ENCODE peak calls at places on chromosomes 11 and 22, in nine cellular contexts. One of them, this sample, is unnamed. For H3K27me3, the result is how much of the 10 kb centered on the place peaks cover.

GRCh38 chr11:123566852-123567251 is 87.6 kb downstream of the SCN3B start:
- DNase-seq in suprapubic skin: no peak
- DNase-seq in heart left ventricle: no peak
- DNase-seq in upper lobe of left lung: no peak
- DNase-seq in transverse colon: no peak
- DNase-seq in tibial artery: no peak
- DNase-seq in CD4-positive, alpha-beta T cell: no peak
- DNase-seq in uterus: no peak
- DNase-seq in fibroblast of lung: no peak
- DNase-seq in this sample: no peak

GRCh38 chr11:92227954-92228935 is 3.6 kb downstream of the FAT3 start:
- DNase-seq in uterus: no peak
- DNase-seq in tibial artery: no peak
- DNase-seq in heart left ventricle: no peak
- DNase-seq in transverse colon: no peak
- DNase-seq in suprapubic skin: no peak
- DNase-seq in fibroblast of lung: peak
- DNase-seq in CD4-positive, alpha-beta T cell: no peak
- DNase-seq in upper lobe of left lung: no peak
- DNase-seq in this sample: no peak

GRCh38 chr22:37609240-37610152 is 862 bp downstream of the GGA1 start:
- DNase-seq in heart left ventricle: no peak
- DNase-seq in uterus: no peak
- DNase-seq in fibroblast of lung: peak
- DNase-seq in CD4-positive, alpha-beta T cell: peak
- DNase-seq in tibial artery: peak
- DNase-seq in transverse colon: no peak
- DNase-seq in suprapubic skin: no peak
- DNase-seq in upper lobe of left lung: no peak
- DNase-seq in this sample: no peak

GRCh38 chr11:102287963-102288744 is 29.1 kb upstream of the BIRC3 start:
- DNase-seq in tibial artery: no peak
- DNase-seq in transverse colon: peak
- DNase-seq in CD4-positive, alpha-beta T cell: no peak
- DNase-seq in fibroblast of lung: peak
- DNase-seq in suprapubic skin: no peak
- DNase-seq in uterus: peak
- DNase-seq in heart left ventricle: no peak
- DNase-seq in upper lobe of left lung: peak
- DNase-seq in this sample: peak

GRCh38 chr11:101797335-101797734 is 117.5 kb upstream of the CEP126 start:
- DNase-seq in fibroblast of lung: peak
- DNase-seq in CD4-positive, alpha-beta T cell: no peak
- DNase-seq in uterus: no peak
- DNase-seq in transverse colon: no peak
- DNase-seq in tibial artery: no peak
- DNase-seq in upper lobe of left lung: no peak
- DNase-seq in heart left ventricle: no peak
- DNase-seq in suprapubic skin: no peak
- DNase-seq in this sample: no peak

GRCh38 chr11:85955531-85955930 is 100.3 kb downstream of the CCDC83 start:
- DNase-seq in heart left ventricle: no peak
- DNase-seq in tibial artery: no peak
- DNase-seq in upper lobe of left lung: no peak
- DNase-seq in fibroblast of lung: peak
- DNase-seq in uterus: no peak
- DNase-seq in transverse colon: no peak
- DNase-seq in suprapubic skin: no peak
- DNase-seq in CD4-positive, alpha-beta T cell: no peak
- DNase-seq in this sample: no peak

GRCh38 chr11:8006349-8006977 is 19.3 kb downstream of the EIF3F start:
- DNase-seq in upper lobe of left lung: peak
- DNase-seq in uterus: peak
- DNase-seq in fibroblast of lung: peak
- DNase-seq in heart left ventricle: peak
- DNase-seq in tibial artery: no peak
- DNase-seq in CD4-positive, alpha-beta T cell: peak
- DNase-seq in suprapubic skin: no peak
- DNase-seq in transverse colon: peak
- DNase-seq in this sample: peak

GRCh38 chr11:128388182-128388815 is 199.1 kb downstream of the ETS1 start:
- DNase-seq in heart left ventricle: no peak
- DNase-seq in tibial artery: no peak
- DNase-seq in CD4-positive, alpha-beta T cell: no peak
- DNase-seq in transverse colon: peak
- DNase-seq in fibroblast of lung: no peak
- DNase-seq in suprapubic skin: no peak
- DNase-seq in upper lobe of left lung: no peak
- DNase-seq in uterus: no peak
- DNase-seq in this sample: no peak

GRCh38 chr22:36237462-36238347 is 1.6 kb downstream of the APOL2 start:
- DNase-seq in CD4-positive, alpha-beta T cell: no peak
- DNase-seq in tibial artery: no peak
- DNase-seq in suprapubic skin: no peak
- DNase-seq in uterus: no peak
- DNase-seq in upper lobe of left lung: no peak
- DNase-seq in fibroblast of lung: no peak
- DNase-seq in heart left ventricle: no peak
- DNase-seq in transverse colon: peak
- DNase-seq in this sample: no peak

GRCh38 chr11:6682591-6682935 is 577 bp downstream of the MRPL17 start:
- DNase-seq in transverse colon: no peak
- DNase-seq in tibial artery: no peak
- DNase-seq in fibroblast of lung: no peak
- DNase-seq in CD4-positive, alpha-beta T cell: no peak
- DNase-seq in heart left ventricle: no peak
- DNase-seq in upper lobe of left lung: no peak
- DNase-seq in suprapubic skin: no peak
- DNase-seq in uterus: no peak
- DNase-seq in this sample: no peak

GRCh38 chr11:13691296-13691899 is 22.9 kb downstream of the FAR1 start:
- DNase-seq in suprapubic skin: no peak
- DNase-seq in upper lobe of left lung: no peak
- DNase-seq in transverse colon: no peak
- DNase-seq in tibial artery: no peak
- DNase-seq in CD4-positive, alpha-beta T cell: no peak
- DNase-seq in heart left ventricle: no peak
- DNase-seq in uterus: no peak
- DNase-seq in fibroblast of lung: no peak
- DNase-seq in this sample: no peak

GRCh38 chr11:17528906-17529813 is 15.1 kb downstream of the USH1C start:
- DNase-seq in uterus: no peak
- DNase-seq in tibial artery: no peak
- DNase-seq in CD4-positive, alpha-beta T cell: no peak
- DNase-seq in suprapubic skin: no peak
- DNase-seq in heart left ventricle: peak
- DNase-seq in upper lobe of left lung: no peak
- DNase-seq in transverse colon: no peak
- DNase-seq in fibroblast of lung: no peak
- DNase-seq in this sample: peak

GRCh38 chr11:36487619-36488018 is 22.5 kb downstream of the TRAF6 start:
- DNase-seq in uterus: no peak
- DNase-seq in heart left ventricle: no peak
- DNase-seq in fibroblast of lung: no peak
- DNase-seq in suprapubic skin: no peak
- DNase-seq in transverse colon: no peak
- DNase-seq in tibial artery: no peak
- DNase-seq in CD4-positive, alpha-beta T cell: no peak
- DNase-seq in upper lobe of left lung: no peak
- DNase-seq in this sample: no peak

GRCh38 chr22:38718414-38718813 is 12.7 kb downstream of the GTPBP1 start:
- DNase-seq in suprapubic skin: peak
- DNase-seq in uterus: peak
- DNase-seq in upper lobe of left lung: peak
- DNase-seq in fibroblast of lung: peak
- DNase-seq in transverse colon: peak
- DNase-seq in CD4-positive, alpha-beta T cell: no peak
- DNase-seq in heart left ventricle: peak
- DNase-seq in tibial artery: peak
- DNase-seq in this sample: no peak

GRCh38 chr11:11998091-11998781 is 10.2 kb downstream of the DKK3 start:
- DNase-seq in uterus: no peak
- DNase-seq in transverse colon: no peak
- DNase-seq in fibroblast of lung: peak
- DNase-seq in tibial artery: no peak
- DNase-seq in heart left ventricle: no peak
- DNase-seq in suprapubic skin: peak
- DNase-seq in CD4-positive, alpha-beta T cell: no peak
- DNase-seq in upper lobe of left lung: no peak
- DNase-seq in this sample: no peak

GRCh38 chr11:111635706-111636045 is 33.4 kb downstream of the SIK2 start:
- DNase-seq in CD4-positive, alpha-beta T cell: no peak
- DNase-seq in uterus: peak
- DNase-seq in fibroblast of lung: peak
- DNase-seq in tibial artery: no peak
- DNase-seq in upper lobe of left lung: no peak
- DNase-seq in transverse colon: peak
- DNase-seq in suprapubic skin: no peak
- DNase-seq in heart left ventricle: peak
- DNase-seq in this sample: no peak
- H3K27ac ChIP-seq in CD4-positive, alpha-beta T cell: no peak
- H3K27ac ChIP-seq in uterus: peak
- H3K27ac ChIP-seq in fibroblast of lung: peak
- H3K27ac ChIP-seq in tibial artery: peak
- H3K27ac ChIP-seq in upper lobe of left lung: peak
- H3K27ac ChIP-seq in transverse colon: peak
- H3K27ac ChIP-seq in suprapubic skin: peak
- H3K27ac ChIP-seq in heart left ventricle: no peak
- H3K27ac ChIP-seq in this sample: peak

GRCh38 chr11:3051435-3052108 is 5.7 kb downstream of the CARS1 start:
- DNase-seq in tibial artery: no peak
- DNase-seq in uterus: no peak
- DNase-seq in heart left ventricle: no peak
- DNase-seq in CD4-positive, alpha-beta T cell: no peak
- DNase-seq in fibroblast of lung: no peak
- DNase-seq in upper lobe of left lung: no peak
- DNase-seq in suprapubic skin: no peak
- DNase-seq in transverse colon: no peak
- DNase-seq in this sample: no peak
- TF ChIP-seq CTCF in tibial artery: no peak
- TF ChIP-seq CTCF in uterus: no peak
- TF ChIP-seq CTCF in heart left ventricle: no peak
- TF ChIP-seq CTCF in CD4-positive, alpha-beta T cell: no peak
- TF ChIP-seq CTCF in fibroblast of lung: peak
- TF ChIP-seq CTCF in upper lobe of left lung: no peak
- TF ChIP-seq CTCF in suprapubic skin: no peak
- TF ChIP-seq CTCF in transverse colon: no peak
- TF ChIP-seq CTCF in this sample: no peak

DNA sequence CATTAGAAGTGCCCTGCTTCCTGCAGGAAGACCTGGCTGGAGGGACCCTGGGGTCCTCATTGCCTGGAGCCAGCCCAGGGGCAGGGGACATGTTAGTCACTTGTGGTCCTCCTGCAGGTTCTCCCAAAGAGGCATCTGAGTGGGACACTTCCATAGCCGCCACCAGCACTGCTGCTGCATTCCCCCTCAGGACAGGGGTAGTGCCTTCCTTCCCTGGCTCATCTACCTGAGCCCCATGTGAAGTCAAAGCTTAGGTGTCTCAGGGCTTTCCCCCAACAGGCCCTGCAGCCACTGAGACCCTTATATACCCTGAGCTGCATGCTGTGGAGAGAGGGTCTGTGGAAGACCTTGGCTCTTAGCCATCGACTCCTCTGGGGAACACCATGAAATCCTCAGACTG is 45.0 kb upstream of the VPREB1 start:
- DNase-seq in fibroblast of lung: no peak
- DNase-seq in heart left ventricle: no peak
- DNase-seq in upper lobe of left lung: no peak
- DNase-seq in uterus: no peak
- DNase-seq in tibial artery: no peak
- DNase-seq in transverse colon: no peak
- DNase-seq in CD4-positive, alpha-beta T cell: no peak
- DNase-seq in suprapubic skin: no peak
- DNase-seq in this sample: no peak
- H3K27me3 ChIP-seq in fibroblast of lung: under half
- H3K27me3 ChIP-seq in heart left ventricle: under half
- H3K27me3 ChIP-seq in upper lobe of left lung: under half
- H3K27me3 ChIP-seq in uterus: under half
- H3K27me3 ChIP-seq in tibial artery: under half
- H3K27me3 ChIP-seq in transverse colon: under half
- H3K27me3 ChIP-seq in CD4-positive, alpha-beta T cell: under half
- H3K27me3 ChIP-seq in suprapubic skin: half or more
- H3K27me3 ChIP-seq in this sample: half or more

GRCh38 chr11:68892576-68892975 is 11.1 kb downstream of the MRPL21 start:
- DNase-seq in transverse colon: no peak
- DNase-seq in heart left ventricle: no peak
- DNase-seq in upper lobe of left lung: no peak
- DNase-seq in uterus: no peak
- DNase-seq in CD4-positive, alpha-beta T cell: no peak
- DNase-seq in suprapubic skin: no peak
- DNase-seq in tibial artery: no peak
- DNase-seq in fibroblast of lung: no peak
- DNase-seq in this sample: no peak

GRCh38 chr11:68889948-68890446 is 13.6 kb downstream of the MRPL21 start:
- DNase-seq in CD4-positive, alpha-beta T cell: no peak
- DNase-seq in uterus: peak
- DNase-seq in suprapubic skin: no peak
- DNase-seq in transverse colon: peak
- DNase-seq in tibial artery: peak
- DNase-seq in upper lobe of left lung: no peak
- DNase-seq in heart left ventricle: peak
- DNase-seq in fibroblast of lung: peak
- DNase-seq in this sample: peak

GRCh38 chr11:68891356-68891948 is 12.2 kb downstream of the MRPL21 start:
- DNase-seq in suprapubic skin: no peak
- DNase-seq in upper lobe of left lung: no peak
- DNase-seq in CD4-positive, alpha-beta T cell: no peak
- DNase-seq in heart left ventricle: no peak
- DNase-seq in fibroblast of lung: no peak
- DNase-seq in tibial artery: no peak
- DNase-seq in uterus: no peak
- DNase-seq in transverse colon: no peak
- DNase-seq in this sample: no peak

GRCh38 chr11:68893282-68893681 is 10.3 kb downstream of the MRPL21 start:
- DNase-seq in fibroblast of lung: no peak
- DNase-seq in CD4-positive, alpha-beta T cell: no peak
- DNase-seq in suprapubic skin: no peak
- DNase-seq in tibial artery: no peak
- DNase-seq in transverse colon: no peak
- DNase-seq in uterus: no peak
- DNase-seq in upper lobe of left lung: no peak
- DNase-seq in heart left ventricle: no peak
- DNase-seq in this sample: no peak

DNA sequence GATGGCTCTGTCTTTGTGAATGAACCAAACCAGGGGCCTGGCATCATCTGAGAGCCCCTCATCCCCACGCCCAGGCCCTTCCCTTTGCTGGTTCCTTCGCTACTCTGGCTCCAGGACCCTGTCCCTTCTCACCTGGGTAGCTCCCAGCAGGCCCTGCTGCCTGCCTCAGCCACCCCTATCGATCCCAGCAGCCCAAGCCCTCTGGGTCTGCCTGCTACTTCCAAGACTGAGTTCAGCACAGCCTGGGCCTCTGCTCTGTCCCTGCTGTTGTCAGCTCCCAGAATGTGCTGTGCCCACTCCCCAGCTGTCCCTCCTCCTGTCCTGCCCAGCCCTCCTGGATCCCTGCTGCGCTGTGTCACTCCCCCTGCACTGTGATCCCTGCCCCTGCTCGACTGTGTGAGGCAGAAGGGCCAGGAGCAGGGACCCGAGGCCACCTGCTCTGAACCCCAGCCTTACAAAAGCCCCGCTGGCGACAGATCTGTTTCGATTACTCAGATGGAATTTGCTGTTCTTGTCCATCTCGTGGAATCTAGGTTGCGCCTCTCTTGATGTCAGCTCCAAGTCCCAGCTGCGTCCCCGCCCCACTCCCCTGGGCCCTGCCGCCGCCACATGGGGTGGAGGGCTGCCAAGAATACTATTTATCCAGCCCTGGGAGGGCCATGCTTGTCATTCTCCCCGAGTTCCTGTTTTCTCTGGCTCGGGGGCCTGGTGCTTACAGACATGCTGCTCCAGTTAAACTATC is 13.0 kb downstream of the MRPL21 start:
- DNase-seq in heart left ventricle: peak
- DNase-seq in CD4-positive, alpha-beta T cell: no peak
- DNase-seq in transverse colon: peak
- DNase-seq in tibial artery: peak
- DNase-seq in fibroblast of lung: peak
- DNase-seq in suprapubic skin: peak
- DNase-seq in uterus: peak
- DNase-seq in upper lobe of left lung: peak
- DNase-seq in this sample: peak
- H3K27ac ChIP-seq in heart left ventricle: peak
- H3K27ac ChIP-seq in CD4-positive, alpha-beta T cell: no peak
- H3K27ac ChIP-seq in transverse colon: peak
- H3K27ac ChIP-seq in tibial artery: peak
- H3K27ac ChIP-seq in fibroblast of lung: peak
- H3K27ac ChIP-seq in suprapubic skin: peak
- H3K27ac ChIP-seq in uterus: peak
- H3K27ac ChIP-seq in upper lobe of left lung: no peak
- H3K27ac ChIP-seq in this sample: peak